ENCODE peak calls at places on chromosomes 11 and 22, in nine cellular contexts. P is transverse colon, X is K562, A is H1, I is GM12878, M is HepG2, S is sigmoid colon, Q is stomach, N is SK-N-SH. B is an unnamed sample.
A peak's percentile ranks its signal among the peaks of the same experiment; 100 is the strongest.

GRCh38 chr11:130431337-130431773 is 2.9 kb upstream of the ADAMTS8 start:
- DNase-seq in X (peak; percentile 64), M (peak; percentile 55), N (peak; percentile 80), I (no peak), P (peak; percentile 80), S (peak; percentile 84), A (peak; percentile 77), Q (peak; percentile 83), B (no peak)

GRCh38 chr22:49291781-49292180 is 535.9 kb downstream of the BRD1 start:
- DNase-seq in Q (no peak), S (no peak), N (no peak), X (no peak), A (no peak), P (no peak), M (no peak), I (no peak), B (no peak)

GRCh38 chr11:67400942-67401494 is 640 bp downstream of the PPP1CA start:
- DNase-seq in A (no peak), Q (no peak), X (no peak), S (peak; percentile 80), M (no peak), N (no peak), P (no peak), I (no peak), B (no peak)

GRCh38 chr22:17314472-17314871 is 54.8 kb upstream of the CECR2 start:
- DNase-seq in N (no peak), X (no peak), A (no peak), S (no peak), I (no peak), M (no peak), Q (peak; percentile 14), P (no peak), B (no peak)

GRCh38 chr11:20247540-20248138 is 87.4 kb upstream of the DBX1 start:
- DNase-seq in N (no peak), X (no peak), M (no peak), S (no peak), I (no peak), A (no peak), Q (no peak), P (no peak), B (no peak)

GRCh38 chr11:125111341-125112234 is at the start of gene TMEM218:
- DNase-seq in N (peak; percentile 93), X (peak; percentile 98), M (peak; percentile 98), S (peak; percentile 100), P (peak; percentile 99), I (peak; percentile 100), A (peak; percentile 99), Q (peak; percentile 99), B (peak; percentile 99)

GRCh38 chr22:47337161-47337621 is 574.7 kb downstream of the TBC1D22A start:
- DNase-seq in X (peak; percentile 9), S (no peak), N (no peak), A (no peak), Q (no peak), P (peak; percentile 14), M (peak; percentile 39), I (no peak), B (peak; percentile 80)

GRCh38 chr22:27816552-27816951 is 15.0 kb upstream of the MN1 start:
- DNase-seq in Q (no peak), N (no peak), S (no peak), M (no peak), P (no peak), I (no peak), A (no peak), X (no peak), B (no peak)

GRCh38 chr11:67160872-67161783 is 42.1 kb downstream of the KDM2A start:
- DNase-seq in N (no peak), X (no peak), A (no peak), S (no peak), P (no peak), I (no peak), M (no peak), Q (no peak), B (no peak)

GRCh38 chr11:82507288-82507687 is 226.4 kb downstream of the FAM181B start:
- DNase-seq in Q (no peak), I (no peak), S (no peak), P (no peak), N (no peak), X (no peak), A (no peak), M (no peak), B (no peak)

GRCh38 chr11:334264-335033 is 13.8 kb upstream of the IFITM3 start:
- DNase-seq in N (no peak), I (no peak), M (no peak), X (peak; percentile 59), S (peak; percentile 75), A (no peak), Q (no peak), P (no peak), B (no peak)

GRCh38 chr22:49554296-49554625 is 273.4 kb downstream of the BRD1 start:
- DNase-seq in P (no peak), X (no peak), S (no peak), Q (no peak), I (no peak), M (no peak), N (no peak), A (no peak), B (no peak)

GRCh38 chr11:92881940-92882339 is 87.5 kb upstream of the MTNR1B start:
- DNase-seq in X (no peak), P (no peak), A (no peak), M (no peak), Q (no peak), S (no peak), I (no peak), N (no peak), B (no peak)

GRCh38 chr11:92875473-92875872 is 94.0 kb upstream of the MTNR1B start:
- DNase-seq in N (no peak), I (no peak), Q (no peak), X (no peak), P (no peak), A (no peak), M (no peak), S (no peak), B (no peak)

GRCh38 chr11:92882828-92883611 is 86.4 kb upstream of the MTNR1B start:
- DNase-seq in N (no peak), X (no peak), S (no peak), I (no peak), M (no peak), A (no peak), P (no peak), Q (no peak), B (no peak)

GRCh38 chr11:92880391-92880790 is 89.1 kb upstream of the MTNR1B start:
- DNase-seq in P (no peak), S (no peak), M (no peak), I (no peak), X (no peak), Q (no peak), N (no peak), A (no peak), B (no peak)

GRCh38 chr11:92879086-92879485 is 90.4 kb upstream of the MTNR1B start:
- DNase-seq in N (no peak), Q (no peak), X (no peak), S (no peak), M (no peak), I (no peak), A (no peak), P (no peak), B (no peak)
- TF ChIP-seq POLR2AphosphoS5 in N (no peak), Q (no peak), X (no peak), S (no peak), M (no peak), I (no peak), A (no peak), P (no peak), B (no peak)

DNA sequence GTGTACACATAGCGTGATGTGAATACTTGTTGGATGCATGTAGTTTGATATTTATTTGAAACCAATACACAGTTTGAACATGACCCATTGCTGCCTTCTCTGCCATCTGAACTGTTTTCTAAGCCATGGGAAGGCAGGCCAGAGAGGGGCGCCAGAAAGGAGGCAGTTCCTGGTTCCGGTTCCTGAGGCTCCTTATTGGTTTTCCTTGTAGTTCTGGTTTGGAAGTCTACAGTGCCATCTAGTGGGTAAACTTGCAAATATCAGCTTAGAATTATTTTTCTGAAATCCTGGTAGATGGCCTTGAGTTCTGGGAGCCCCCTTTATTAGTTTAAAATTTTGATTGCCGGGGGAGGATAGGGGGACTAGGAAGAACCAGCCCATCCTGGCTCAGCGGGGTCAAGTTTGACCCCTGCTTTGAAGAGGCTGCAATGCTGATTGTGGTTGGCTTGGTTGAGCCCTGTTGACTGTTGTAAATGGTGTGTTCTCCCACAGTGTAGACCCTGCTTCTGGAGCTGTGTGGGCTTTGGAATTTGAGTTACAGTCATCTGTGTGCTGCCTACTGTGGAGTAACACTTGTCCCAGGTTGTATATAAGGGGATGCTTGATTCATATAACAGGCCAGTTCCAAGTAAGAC is 48.4 kb downstream of the GRAMD1B start:
- DNase-seq in M (peak; percentile 64), N (peak; percentile 76), X (peak; percentile 61), S (peak; percentile 68), A (peak; percentile 62), P (peak; percentile 42), I (peak; percentile 60), Q (peak; percentile 43), B (no peak)
- TF ChIP-seq EP300 in M (no peak), N (no peak), X (no peak), S (no peak), A (no peak), P (no peak), I (no peak), Q (no peak), B (no peak)

DNA sequence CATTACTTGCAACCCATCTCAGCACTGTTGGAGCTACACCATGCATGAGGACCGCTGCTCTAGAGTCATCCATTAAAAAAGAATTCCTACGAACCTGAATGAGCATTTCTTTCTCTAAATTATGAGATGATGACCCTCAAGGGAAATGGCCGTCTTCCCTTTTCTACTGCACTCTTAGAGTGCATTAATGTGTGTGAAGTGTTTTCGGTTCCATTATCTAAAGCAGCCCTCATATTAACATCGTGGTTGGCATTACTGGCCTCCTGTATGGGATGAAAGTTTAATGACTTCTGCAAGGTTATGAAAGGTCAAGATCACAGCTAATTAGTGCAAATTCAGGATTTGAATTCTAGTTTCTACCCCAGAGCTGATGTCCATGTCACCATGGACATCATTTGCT is 16.7 kb downstream of the CD44 start:
- DNase-seq in M (no peak), X (no peak), A (no peak), Q (no peak), N (no peak), P (no peak), S (no peak), I (no peak), B (no peak)
- TF ChIP-seq POLR2AphosphoS5 in M (no peak), X (no peak), A (no peak), Q (no peak), N (no peak), P (no peak), S (no peak), I (no peak), B (no peak)

GRCh38 chr11:24171869-24172268 is 325.0 kb upstream of the LUZP2 start:
- DNase-seq in A (no peak), S (no peak), Q (no peak), P (no peak), M (no peak), N (no peak), I (no peak), X (no peak), B (no peak)
- TF ChIP-seq EP300 in A (no peak), S (no peak), Q (no peak), P (no peak), M (no peak), N (no peak), I (no peak), X (no peak), B (no peak)

B was measured in esophagus muscularis mucosa.